ENCODE peak calls at places on chromosomes 5 and 9, in nine cellular contexts. C, R, F, K, J, W, Q, Z and A are unnamed samples.

GRCh38 chr9:27125936-27126335 is 16.9 kb downstream of the TEK start:
- DNase-seq in R (no peak), C (no peak), Z (no peak), W (peak), Q (no peak), J (no peak), F (no peak), K (peak), A (no peak)

GRCh38 chr9:134690946-134691694 is 49.5 kb downstream of the COL5A1 start:
- DNase-seq in C (no peak), J (peak), K (no peak), R (no peak), F (no peak), Q (no peak), Z (no peak), W (no peak), A (no peak)

GRCh38 chr9:21591221-21592062 is 109.3 kb upstream of the IFNE start:
- DNase-seq in F (no peak), K (peak), Q (peak), J (no peak), C (no peak), Z (peak), R (no peak), W (peak), A (no peak)

GRCh38 chr5:125298711-125299379 is 552.4 kb upstream of the ZNF608 start:
- DNase-seq in Q (no peak), J (no peak), R (no peak), K (no peak), Z (no peak), C (no peak), W (no peak), F (no peak), A (no peak)

GRCh38 chr9:22160235-22160634 is 151.1 kb upstream of the CDKN2B start:
- DNase-seq in Q (no peak), C (no peak), R (no peak), J (no peak), K (peak), F (no peak), Z (no peak), W (no peak), A (no peak)

GRCh38 chr5:179906795-179907569 is 715 bp downstream of the TBC1D9B start:
- DNase-seq in Q (no peak), C (peak), W (peak), Z (peak), K (peak), J (peak), R (peak), F (no peak), A (no peak)

GRCh38 chr5:124576848-124577409 is 169.5 kb downstream of the ZNF608 start:
- DNase-seq in Q (no peak), C (peak), K (no peak), W (no peak), J (no peak), F (no peak), R (no peak), Z (no peak), A (no peak)

GRCh38 chr5:154793599-154794524 is 38.7 kb downstream of the LARP1 start:
- DNase-seq in W (no peak), K (peak), J (peak), Q (no peak), R (no peak), F (no peak), C (no peak), Z (no peak), A (no peak)

GRCh38 chr5:167721926-167722440 is 569.5 kb upstream of the WWC1 start:
- DNase-seq in C (no peak), R (no peak), Z (no peak), K (no peak), W (no peak), F (no peak), J (no peak), Q (no peak), A (no peak)

GRCh38 chr9:81526587-81526986 is 162.8 kb downstream of the TLE1 start:
- DNase-seq in C (no peak), F (no peak), J (no peak), R (no peak), K (peak), Z (peak), W (peak), Q (no peak), A (no peak)

GRCh38 chr5:172929371-172929838 is 29.8 kb upstream of the RPL26L1 start:
- DNase-seq in K (peak), Z (peak), Q (no peak), F (no peak), W (no peak), R (no peak), C (no peak), J (no peak), A (no peak)

GRCh38 chr5:43926923-43927322 is 323.9 kb downstream of the NNT start:
- DNase-seq in Q (no peak), W (no peak), Z (no peak), R (no peak), F (no peak), J (no peak), C (no peak), K (no peak), A (no peak)

GRCh38 chr9:84945878-84946538 is 276.5 kb downstream of the NTRK2 start:
- DNase-seq in Z (peak), C (no peak), R (no peak), F (no peak), Q (no peak), J (no peak), W (no peak), K (no peak), A (no peak)

GRCh38 chr5:169521366-169521983 is 62.1 kb upstream of the SPDL1 start:
- DNase-seq in K (no peak), C (no peak), F (no peak), R (no peak), Q (no peak), J (no peak), Z (no peak), W (peak), A (no peak)